ENCODE peak calls at places on chromosomes 6 and 20, in nine cellular contexts. V, F, A, X, E, O, K, R and S are unnamed samples.

GRCh38 chr6:96837138-96837971 is at the start of gene GPR63:
- DNase-seq in V (peak; percentile 96), F (peak; percentile 67), A (peak; percentile 44), X (peak; percentile 75), E (peak; percentile 61), O (peak; percentile 29), K (peak; percentile 57), R (peak; percentile 84), S (peak; percentile 56)

GRCh38 chr20:46210672-46211330 is 92.7 kb downstream of the CD40 start:
- DNase-seq in V (peak; percentile 83), F (no peak), A (no peak), X (no peak), E (no peak), O (no peak), K (no peak), R (no peak), S (no peak)

GRCh38 chr6:150450918-150451317 is 82.1 kb downstream of the IYD start:
- DNase-seq in V (no peak), F (no peak), A (no peak), X (no peak), E (no peak), O (no peak), K (no peak), R (no peak), S (no peak)

GRCh38 chr20:60507087-60507684 is 549.0 kb downstream of the CDH26 start:
- DNase-seq in V (no peak), F (no peak), A (no peak), X (no peak), E (no peak), O (no peak), K (no peak), R (no peak), S (no peak)

GRCh38 chr6:5662797-5663196 is 343.9 kb downstream of the NRN1 start:
- DNase-seq in V (no peak), F (no peak), A (no peak), X (no peak), E (no peak), O (no peak), K (no peak), R (no peak), S (no peak)

GRCh38 chr6:167214216-167214615 is 56.4 kb upstream of the GPR31 start:
- DNase-seq in V (no peak), F (no peak), A (no peak), X (no peak), E (no peak), O (no peak), K (no peak), R (no peak), S (no peak)

GRCh38 chr6:1585669-1586049 is 24.1 kb upstream of the FOXC1 start:
- DNase-seq in V (no peak), F (no peak), A (no peak), X (no peak), E (no peak), O (no peak), K (no peak), R (no peak), S (no peak)

GRCh38 chr6:127402890-127403617 is 56.1 kb downstream of the KIAA0408 start:
- DNase-seq in V (no peak), F (no peak), A (no peak), X (no peak), E (no peak), O (no peak), K (no peak), R (no peak), S (no peak)